ENCODE peak calls at places on chromosomes 12 and 14, in ten cellular contexts. One of them, this sample, is unnamed.

GRCh38 chr12:29983917-29984316 is 200.2 kb upstream of the TMTC1 start:
- DNase-seq in dermis microvascular lymphatic vessel endothelial cell: no peak
- DNase-seq in IMR-90: no peak
- DNase-seq in fibroblast of the conjunctiva: no peak
- DNase-seq in NCI-H1105: peak
- DNase-seq in RWPE1: no peak
- DNase-seq in DMS79: no peak
- DNase-seq in HTR-8/SVneo: no peak
- DNase-seq in RCC 7860: no peak
- DNase-seq in NCI-H2081: no peak
- DNase-seq in this sample: no peak

GRCh38 chr14:31864937-31865855 is 211.9 kb upstream of the ARHGAP5 start:
- DNase-seq in NCI-H2081: no peak
- DNase-seq in HTR-8/SVneo: no peak
- DNase-seq in RCC 7860: no peak
- DNase-seq in dermis microvascular lymphatic vessel endothelial cell: no peak
- DNase-seq in NCI-H1105: no peak
- DNase-seq in fibroblast of the conjunctiva: no peak
- DNase-seq in DMS79: no peak
- DNase-seq in IMR-90: no peak
- DNase-seq in RWPE1: peak
- DNase-seq in this sample: no peak

GRCh38 chr12:23760495-23760894 is 189.0 kb downstream of the SOX5 start:
- DNase-seq in NCI-H1105: peak
- DNase-seq in IMR-90: no peak
- DNase-seq in HTR-8/SVneo: no peak
- DNase-seq in RWPE1: no peak
- DNase-seq in DMS79: no peak
- DNase-seq in NCI-H2081: peak
- DNase-seq in fibroblast of the conjunctiva: no peak
- DNase-seq in dermis microvascular lymphatic vessel endothelial cell: no peak
- DNase-seq in RCC 7860: no peak
- DNase-seq in this sample: no peak

GRCh38 chr12:6701078-6701768 is 608 bp upstream of the PIANP start:
- DNase-seq in IMR-90: no peak
- DNase-seq in HTR-8/SVneo: no peak
- DNase-seq in DMS79: no peak
- DNase-seq in RCC 7860: no peak
- DNase-seq in NCI-H1105: no peak
- DNase-seq in fibroblast of the conjunctiva: no peak
- DNase-seq in NCI-H2081: no peak
- DNase-seq in dermis microvascular lymphatic vessel endothelial cell: no peak
- DNase-seq in RWPE1: no peak
- DNase-seq in this sample: no peak

GRCh38 chr12:43883311-43883710 is 47.4 kb downstream of the TMEM117 start:
- DNase-seq in IMR-90: no peak
- DNase-seq in fibroblast of the conjunctiva: no peak
- DNase-seq in NCI-H1105: no peak
- DNase-seq in RWPE1: no peak
- DNase-seq in HTR-8/SVneo: no peak
- DNase-seq in DMS79: no peak
- DNase-seq in dermis microvascular lymphatic vessel endothelial cell: no peak
- DNase-seq in NCI-H2081: no peak
- DNase-seq in RCC 7860: no peak
- DNase-seq in this sample: no peak

GRCh38 chr12:85971800-85972199 is 97.7 kb downstream of the NTS start:
- DNase-seq in NCI-H2081: no peak
- DNase-seq in RWPE1: no peak
- DNase-seq in dermis microvascular lymphatic vessel endothelial cell: no peak
- DNase-seq in fibroblast of the conjunctiva: no peak
- DNase-seq in IMR-90: no peak
- DNase-seq in RCC 7860: no peak
- DNase-seq in NCI-H1105: no peak
- DNase-seq in DMS79: no peak
- DNase-seq in HTR-8/SVneo: no peak
- DNase-seq in this sample: no peak

GRCh38 chr12:117819160-117819559 is 149.6 kb downstream of the KSR2 start:
- DNase-seq in dermis microvascular lymphatic vessel endothelial cell: no peak
- DNase-seq in DMS79: no peak
- DNase-seq in RCC 7860: no peak
- DNase-seq in IMR-90: no peak
- DNase-seq in RWPE1: no peak
- DNase-seq in HTR-8/SVneo: no peak
- DNase-seq in fibroblast of the conjunctiva: no peak
- DNase-seq in NCI-H1105: no peak
- DNase-seq in NCI-H2081: no peak
- DNase-seq in this sample: no peak

GRCh38 chr14:79513446-79513845 is 697.9 kb downstream of the DIO2 start:
- DNase-seq in DMS79: no peak
- DNase-seq in RCC 7860: no peak
- DNase-seq in NCI-H1105: no peak
- DNase-seq in IMR-90: no peak
- DNase-seq in dermis microvascular lymphatic vessel endothelial cell: no peak
- DNase-seq in RWPE1: no peak
- DNase-seq in HTR-8/SVneo: no peak
- DNase-seq in NCI-H2081: no peak
- DNase-seq in fibroblast of the conjunctiva: no peak
- DNase-seq in this sample: no peak

This sample was measured in AG04449.